ENCODE peak calls at places on chromosomes 2 and 18, in four cellular contexts. F, X, H and E are unnamed samples.

GRCh38 chr18:7641813-7642212 is 74.7 kb downstream of the PTPRM start:
- DNase-seq in F (no peak), X (no peak), H (no peak), E (no peak)

GRCh38 chr2:200376422-200377142 is 70.1 kb downstream of the SPATS2L start:
- DNase-seq in F (no peak), X (no peak), H (no peak), E (peak)

GRCh38 chr2:70956141-70956540 is 20.4 kb downstream of the ATP6V1B1 start:
- DNase-seq in F (no peak), X (no peak), H (no peak), E (no peak)

GRCh38 chr2:117571590-117572349 is 242.7 kb upstream of the DDX18 start:
- DNase-seq in F (no peak), X (no peak), H (no peak), E (no peak)

GRCh38 chr2:215022418-215022817 is 116.0 kb downstream of the ABCA12 start:
- DNase-seq in F (no peak), X (peak), H (peak), E (no peak)

GRCh38 chr2:167784071-167784400 is 463.4 kb downstream of the STK39 start:
- DNase-seq in F (no peak), X (no peak), H (no peak), E (no peak)

GRCh38 chr2:170084820-170085475 is 93.0 kb upstream of the MYO3B start:
- DNase-seq in F (no peak), X (no peak), H (no peak), E (no peak)

GRCh38 chr2:23287250-23287704 is 97.7 kb upstream of the KLHL29 start:
- DNase-seq in F (no peak), X (peak), H (peak), E (no peak)

GRCh38 chr2:121825003-121825950 is 69.8 kb downstream of the TSN start:
- DNase-seq in F (no peak), X (no peak), H (no peak), E (no peak)

GRCh38 chr2:226898925-226899324 is 63.1 kb downstream of the RHBDD1 start:
- DNase-seq in F (no peak), X (no peak), H (no peak), E (no peak)

GRCh38 chr2:11873766-11874165 is 127.3 kb downstream of the LPIN1 start:
- DNase-seq in F (no peak), X (no peak), H (no peak), E (no peak)

GRCh38 chr2:123993728-123994323 is 31.3 kb upstream of the CNTNAP5 start:
- DNase-seq in F (peak), X (no peak), H (peak), E (peak)

GRCh38 chr2:51918113-51918512 is 886.2 kb upstream of the NRXN1 start:
- DNase-seq in F (no peak), X (peak), H (no peak), E (no peak)

GRCh38 chr2:29990112-29990511 is 68.7 kb upstream of the ALK start:
- DNase-seq in F (no peak), X (no peak), H (no peak), E (no peak)

GRCh38 chr2:203484266-203485112 is 50.6 kb downstream of the RAPH1 start:
- DNase-seq in F (peak), X (no peak), H (peak), E (no peak)